ENCODE peak calls at places on chromosome X, in eight cellular contexts. One of them, this sample, is unnamed.

GRCh38 chrX:41259516-41259915 is 74.4 kb upstream of the DDX3X start:
- DNase-seq in H9: peak; percentile 52
- DNase-seq in tibial artery: no peak
- DNase-seq in osteoblast: no peak
- DNase-seq in kidney: no peak
- DNase-seq in Karpas-422: no peak
- DNase-seq in CD8-positive, alpha-beta memory T cell: no peak
- DNase-seq in right cardiac atrium: no peak
- DNase-seq in this sample: no peak

GRCh38 chrX:69066021-69066757 is 99.1 kb downstream of the PJA1 start:
- DNase-seq in tibial artery: no peak
- DNase-seq in CD8-positive, alpha-beta memory T cell: no peak
- DNase-seq in osteoblast: no peak
- DNase-seq in right cardiac atrium: no peak
- DNase-seq in Karpas-422: no peak
- DNase-seq in kidney: no peak
- DNase-seq in H9: peak; percentile 8
- DNase-seq in this sample: no peak

GRCh38 chrX:30971761-30972603 is 82.9 kb upstream of the TAB3 start:
- DNase-seq in osteoblast: peak; percentile 79
- DNase-seq in CD8-positive, alpha-beta memory T cell: no peak
- DNase-seq in H9: peak; percentile 42
- DNase-seq in Karpas-422: peak; percentile 62
- DNase-seq in tibial artery: no peak
- DNase-seq in kidney: no peak
- DNase-seq in right cardiac atrium: no peak
- DNase-seq in this sample: peak; percentile 56

GRCh38 chrX:140709421-140709846 is at the start of gene LINC00632:
- DNase-seq in osteoblast: no peak
- DNase-seq in right cardiac atrium: no peak
- DNase-seq in Karpas-422: no peak
- DNase-seq in kidney: no peak
- DNase-seq in tibial artery: no peak
- DNase-seq in CD8-positive, alpha-beta memory T cell: no peak
- DNase-seq in H9: no peak
- DNase-seq in this sample: peak; percentile 51

GRCh38 chrX:19627081-19627480 is 111.8 kb upstream of the MAP3K15 start:
- DNase-seq in kidney: no peak
- DNase-seq in CD8-positive, alpha-beta memory T cell: no peak
- DNase-seq in tibial artery: peak; percentile 62
- DNase-seq in right cardiac atrium: peak; percentile 62
- DNase-seq in H9: no peak
- DNase-seq in Karpas-422: no peak
- DNase-seq in osteoblast: no peak
- DNase-seq in this sample: no peak

GRCh38 chrX:10709276-10709675 is 88.9 kb upstream of the MID1 start:
- DNase-seq in Karpas-422: no peak
- DNase-seq in right cardiac atrium: no peak
- DNase-seq in osteoblast: no peak
- DNase-seq in tibial artery: no peak
- DNase-seq in CD8-positive, alpha-beta memory T cell: no peak
- DNase-seq in kidney: no peak
- DNase-seq in H9: no peak
- DNase-seq in this sample: no peak

GRCh38 chrX:104707572-104707971 is 141.6 kb downstream of the IL1RAPL2 start:
- DNase-seq in Karpas-422: no peak
- DNase-seq in osteoblast: no peak
- DNase-seq in tibial artery: no peak
- DNase-seq in CD8-positive, alpha-beta memory T cell: no peak
- DNase-seq in kidney: no peak
- DNase-seq in right cardiac atrium: no peak
- DNase-seq in H9: no peak
- DNase-seq in this sample: no peak

GRCh38 chrX:119885554-119886428 is 9.9 kb upstream of the AKAP14 start:
- DNase-seq in tibial artery: no peak
- DNase-seq in right cardiac atrium: no peak
- DNase-seq in osteoblast: no peak
- DNase-seq in kidney: no peak
- DNase-seq in Karpas-422: peak; percentile 60
- DNase-seq in H9: no peak
- DNase-seq in CD8-positive, alpha-beta memory T cell: peak; percentile 12
- DNase-seq in this sample: no peak

GRCh38 chrX:30612250-30612655 is 34.7 kb upstream of the TASL start:
- DNase-seq in H9: no peak
- DNase-seq in CD8-positive, alpha-beta memory T cell: no peak
- DNase-seq in right cardiac atrium: no peak
- DNase-seq in osteoblast: no peak
- DNase-seq in tibial artery: no peak
- DNase-seq in Karpas-422: no peak
- DNase-seq in kidney: no peak
- DNase-seq in this sample: no peak

GRCh38 chrX:74438771-74439170 is 17.5 kb downstream of the SLC16A2 start:
- DNase-seq in H9: no peak
- DNase-seq in kidney: no peak
- DNase-seq in Karpas-422: no peak
- DNase-seq in CD8-positive, alpha-beta memory T cell: no peak
- DNase-seq in tibial artery: no peak
- DNase-seq in right cardiac atrium: no peak
- DNase-seq in osteoblast: no peak
- DNase-seq in this sample: no peak

GRCh38 chrX:70445876-70446275 is 1.2 kb downstream of the DLG3 start:
- DNase-seq in Karpas-422: peak; percentile 23
- DNase-seq in osteoblast: peak; percentile 60
- DNase-seq in CD8-positive, alpha-beta memory T cell: no peak
- DNase-seq in right cardiac atrium: no peak
- DNase-seq in kidney: no peak
- DNase-seq in H9: no peak
- DNase-seq in tibial artery: no peak
- DNase-seq in this sample: no peak

GRCh38 chrX:108223606-108224005 is 132.0 kb downstream of the ATG4A start:
- DNase-seq in kidney: peak; percentile 57
- DNase-seq in CD8-positive, alpha-beta memory T cell: no peak
- DNase-seq in right cardiac atrium: peak; percentile 34
- DNase-seq in osteoblast: no peak
- DNase-seq in Karpas-422: no peak
- DNase-seq in H9: no peak
- DNase-seq in tibial artery: no peak
- DNase-seq in this sample: no peak

GRCh38 chrX:48574270-48575266 is at the start of gene RBM3:
- DNase-seq in CD8-positive, alpha-beta memory T cell: peak; percentile 90
- DNase-seq in right cardiac atrium: peak; percentile 96
- DNase-seq in osteoblast: peak; percentile 89
- DNase-seq in tibial artery: peak; percentile 96
- DNase-seq in kidney: peak; percentile 98
- DNase-seq in H9: peak; percentile 89
- DNase-seq in Karpas-422: peak; percentile 97
- DNase-seq in this sample: peak; percentile 91

GRCh38 chrX:67614006-67614405 is 70.2 kb downstream of the AR start:
- DNase-seq in kidney: no peak
- DNase-seq in tibial artery: no peak
- DNase-seq in CD8-positive, alpha-beta memory T cell: no peak
- DNase-seq in osteoblast: no peak
- DNase-seq in right cardiac atrium: no peak
- DNase-seq in H9: no peak
- DNase-seq in Karpas-422: no peak
- DNase-seq in this sample: no peak

GRCh38 chrX:17596051-17596450 is 141.2 kb upstream of the SCML1 start:
- DNase-seq in CD8-positive, alpha-beta memory T cell: no peak
- DNase-seq in right cardiac atrium: no peak
- DNase-seq in tibial artery: no peak
- DNase-seq in kidney: no peak
- DNase-seq in Karpas-422: no peak
- DNase-seq in osteoblast: no peak
- DNase-seq in H9: no peak
- DNase-seq in this sample: no peak

GRCh38 chrX:143894938-143895337 is 11.1 kb downstream of the UBE2NL start:
- DNase-seq in right cardiac atrium: no peak
- DNase-seq in kidney: no peak
- DNase-seq in tibial artery: no peak
- DNase-seq in CD8-positive, alpha-beta memory T cell: no peak
- DNase-seq in osteoblast: no peak
- DNase-seq in H9: no peak
- DNase-seq in Karpas-422: no peak
- DNase-seq in this sample: no peak

GRCh38 chrX:22126311-22126710 is 94.2 kb downstream of the PHEX start:
- DNase-seq in osteoblast: no peak
- DNase-seq in kidney: no peak
- DNase-seq in H9: no peak
- DNase-seq in tibial artery: no peak
- DNase-seq in right cardiac atrium: no peak
- DNase-seq in CD8-positive, alpha-beta memory T cell: no peak
- DNase-seq in Karpas-422: no peak
- DNase-seq in this sample: no peak

GRCh38 chrX:3582421-3582820 is 131.0 kb downstream of the PRKX start:
- DNase-seq in tibial artery: no peak
- DNase-seq in right cardiac atrium: no peak
- DNase-seq in Karpas-422: no peak
- DNase-seq in H9: no peak
- DNase-seq in kidney: no peak
- DNase-seq in CD8-positive, alpha-beta memory T cell: no peak
- DNase-seq in osteoblast: peak; percentile 6
- DNase-seq in this sample: no peak

DNA sequence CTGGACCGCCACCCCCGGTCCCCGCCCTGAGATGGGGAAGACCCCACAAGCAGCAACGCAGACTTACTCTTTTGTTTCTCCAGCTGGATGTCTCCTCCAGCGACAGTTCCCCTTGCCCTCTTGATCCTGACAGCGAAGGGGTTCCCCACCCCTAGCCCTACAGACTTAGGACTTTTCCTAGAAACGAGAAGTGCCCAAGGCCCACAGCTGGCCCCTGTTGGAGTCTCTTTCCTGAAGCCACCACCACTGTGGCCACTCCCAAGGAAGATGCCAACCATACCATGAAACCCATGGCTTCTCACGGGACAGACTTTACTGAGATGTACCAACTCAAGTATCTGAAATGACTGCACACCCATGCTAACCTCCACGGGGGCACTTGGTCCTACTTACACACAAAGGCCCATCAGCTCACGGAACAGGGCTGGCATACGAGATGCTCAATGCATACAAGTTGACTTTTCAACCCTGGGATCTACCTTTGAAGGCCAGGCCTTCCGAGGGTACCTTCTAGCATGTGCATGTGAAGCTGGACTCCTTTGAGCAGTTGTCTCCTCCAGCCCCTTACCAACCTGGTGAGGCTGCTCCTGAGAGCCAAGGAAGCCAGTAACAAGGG is 906 bp upstream of the IRAK1 start:
- DNase-seq in H9: no peak
- DNase-seq in osteoblast: peak; percentile 62
- DNase-seq in kidney: no peak
- DNase-seq in CD8-positive, alpha-beta memory T cell: no peak
- DNase-seq in tibial artery: no peak
- DNase-seq in Karpas-422: peak; percentile 52
- DNase-seq in right cardiac atrium: no peak
- DNase-seq in this sample: no peak
- H3K4me1 ChIP-seq in H9: no peaks in the 10 kb centered on the region
- H3K4me1 ChIP-seq in osteoblast: peaks cover 16% of the 10 kb centered on the region
- H3K4me1 ChIP-seq in kidney: peaks cover 9% of the 10 kb centered on the region
- H3K4me1 ChIP-seq in CD8-positive, alpha-beta memory T cell: peaks cover 8% of the 10 kb centered on the region
- H3K4me1 ChIP-seq in tibial artery: peaks cover 16% of the 10 kb centered on the region
- H3K4me1 ChIP-seq in Karpas-422: peaks cover 33% of the 10 kb centered on the region
- H3K4me1 ChIP-seq in right cardiac atrium: peaks cover 2% of the 10 kb centered on the region
- H3K4me1 ChIP-seq in this sample: no peaks in the 10 kb centered on the region

GRCh38 chrX:153966283-153966688 is 5.3 kb downstream of the HCFC1 start:
- DNase-seq in kidney: peak; percentile 71
- DNase-seq in right cardiac atrium: no peak
- DNase-seq in osteoblast: no peak
- DNase-seq in Karpas-422: no peak
- DNase-seq in CD8-positive, alpha-beta memory T cell: no peak
- DNase-seq in tibial artery: peak; percentile 81
- DNase-seq in H9: no peak
- DNase-seq in this sample: no peak
- H3K27ac ChIP-seq in kidney: no peak overlapping the region
- H3K27ac ChIP-seq in right cardiac atrium: no peak overlapping the region
- H3K27ac ChIP-seq in osteoblast: peak overlapping the region; percentile 60
- H3K27ac ChIP-seq in Karpas-422: no peak overlapping the region
- H3K27ac ChIP-seq in CD8-positive, alpha-beta memory T cell: peak overlapping the region; percentile 67
- H3K27ac ChIP-seq in tibial artery: peak overlapping the region; percentile 99
- H3K27ac ChIP-seq in H9: no peak overlapping the region
- H3K27ac ChIP-seq in this sample: no peak overlapping the region

DNA sequence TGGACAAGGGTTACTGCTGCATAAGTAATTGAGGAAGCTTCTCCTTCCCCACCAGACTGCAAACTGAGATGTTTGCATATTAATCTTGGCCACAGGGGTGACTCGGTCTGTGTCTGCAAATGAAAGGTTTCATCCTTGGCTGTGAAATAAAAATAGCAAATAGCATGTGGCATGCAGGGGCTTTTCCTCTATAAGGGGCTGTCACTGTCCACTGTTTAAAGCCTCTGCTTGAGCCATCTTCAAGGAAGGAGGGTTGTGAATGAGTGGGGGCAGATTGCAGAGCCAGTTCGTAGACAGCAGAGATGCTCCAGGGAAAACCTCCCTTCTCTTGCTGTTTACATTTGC is 33.3 kb downstream of the TMSB4X start:
- DNase-seq in H9: no peak
- DNase-seq in Karpas-422: peak; percentile 75
- DNase-seq in CD8-positive, alpha-beta memory T cell: no peak
- DNase-seq in right cardiac atrium: no peak
- DNase-seq in tibial artery: no peak
- DNase-seq in osteoblast: no peak
- DNase-seq in kidney: no peak
- DNase-seq in this sample: no peak
- H3K4me1 ChIP-seq in H9: peaks cover 3% of the 10 kb centered on the region
- H3K4me1 ChIP-seq in Karpas-422: peaks cover 40% of the 10 kb centered on the region
- H3K4me1 ChIP-seq in CD8-positive, alpha-beta memory T cell: peaks cover 54% of the 10 kb centered on the region
- H3K4me1 ChIP-seq in right cardiac atrium: peaks cover 8% of the 10 kb centered on the region
- H3K4me1 ChIP-seq in tibial artery: peaks cover 15% of the 10 kb centered on the region
- H3K4me1 ChIP-seq in osteoblast: peaks cover 34% of the 10 kb centered on the region
- H3K4me1 ChIP-seq in kidney: no peaks in the 10 kb centered on the region
- H3K4me1 ChIP-seq in this sample: no peaks in the 10 kb centered on the region

GRCh38 chrX:132031867-132032266 is 8.8 kb downstream of the STK26 start:
- DNase-seq in Karpas-422: no peak
- DNase-seq in CD8-positive, alpha-beta memory T cell: no peak
- DNase-seq in kidney: no peak
- DNase-seq in tibial artery: no peak
- DNase-seq in right cardiac atrium: no peak
- DNase-seq in H9: no peak
- DNase-seq in osteoblast: no peak
- DNase-seq in this sample: no peak

GRCh38 chrX:132037479-132037993 is 14.4 kb downstream of the STK26 start:
- DNase-seq in Karpas-422: no peak
- DNase-seq in H9: no peak
- DNase-seq in CD8-positive, alpha-beta memory T cell: no peak
- DNase-seq in right cardiac atrium: no peak
- DNase-seq in tibial artery: no peak
- DNase-seq in osteoblast: no peak
- DNase-seq in kidney: no peak
- DNase-seq in this sample: no peak

GRCh38 chrX:132030264-132030663 is 7.2 kb downstream of the STK26 start:
- DNase-seq in kidney: no peak
- DNase-seq in H9: no peak
- DNase-seq in tibial artery: no peak
- DNase-seq in CD8-positive, alpha-beta memory T cell: no peak
- DNase-seq in osteoblast: no peak
- DNase-seq in Karpas-422: no peak
- DNase-seq in right cardiac atrium: no peak
- DNase-seq in this sample: no peak

GRCh38 chrX:132034648-132035047 is 11.5 kb downstream of the STK26 start:
- DNase-seq in CD8-positive, alpha-beta memory T cell: no peak
- DNase-seq in kidney: no peak
- DNase-seq in osteoblast: no peak
- DNase-seq in Karpas-422: no peak
- DNase-seq in H9: no peak
- DNase-seq in tibial artery: no peak
- DNase-seq in right cardiac atrium: no peak
- DNase-seq in this sample: no peak

GRCh38 chrX:132033166-132033565 is 10.1 kb downstream of the STK26 start:
- DNase-seq in CD8-positive, alpha-beta memory T cell: no peak
- DNase-seq in H9: no peak
- DNase-seq in right cardiac atrium: no peak
- DNase-seq in tibial artery: no peak
- DNase-seq in Karpas-422: no peak
- DNase-seq in osteoblast: no peak
- DNase-seq in kidney: no peak
- DNase-seq in this sample: no peak
- H3K27ac ChIP-seq in CD8-positive, alpha-beta memory T cell: no peak overlapping the region
- H3K27ac ChIP-seq in H9: no peak overlapping the region
- H3K27ac ChIP-seq in right cardiac atrium: no peak overlapping the region
- H3K27ac ChIP-seq in tibial artery: no peak overlapping the region
- H3K27ac ChIP-seq in Karpas-422: no peak overlapping the region
- H3K27ac ChIP-seq in osteoblast: no peak overlapping the region
- H3K27ac ChIP-seq in kidney: no peak overlapping the region
- H3K27ac ChIP-seq in this sample: no peak overlapping the region